ENCODE peak calls at places on chromosomes 16 and 17, in seven cellular contexts. V is vagina, Q is AG04450, X is cardiac muscle cell, T is GM20000, J is progenitor cell of endocrine pancreas, Z is GM12865. U is an unnamed sample.

GRCh38 chr16:88721815-88722755 is 15.8 kb downstream of the CTU2 start:
- DNase-seq in V (no peak), Q (no peak), X (no peak), T (no peak), J (no peak), Z (no peak), U (no peak)

GRCh38 chr17:7213895-7214299 is 5.7 kb downstream of the DLG4 start:
- DNase-seq in V (no peak), Q (no peak), X (peak), T (peak), J (peak), Z (peak), U (peak)

GRCh38 chr17:35171834-35172233 is 22.4 kb downstream of the SLC35G3 start:
- DNase-seq in V (no peak), Q (no peak), X (no peak), T (no peak), J (no peak), Z (no peak), U (no peak)

GRCh38 chr17:75152971-75153853 is 1.1 kb downstream of the JPT1 start:
- DNase-seq in V (no peak), Q (no peak), X (peak), T (peak), J (no peak), Z (peak), U (peak)

GRCh38 chr16:89026121-89026612 is 49.2 kb upstream of the CBFA2T3 start:
- DNase-seq in V (no peak), Q (no peak), X (no peak), T (peak), J (no peak), Z (peak), U (no peak)

GRCh38 chr17:47803751-47804150 is 17.8 kb downstream of the OSBPL7 start:
- DNase-seq in V (peak), Q (no peak), X (no peak), T (no peak), J (no peak), Z (no peak), U (no peak)

GRCh38 chr17:30450125-30451027 is 26.8 kb upstream of the GOSR1 start:
- DNase-seq in V (no peak), Q (no peak), X (peak), T (no peak), J (no peak), Z (no peak), U (no peak)

GRCh38 chr16:89115216-89115949 is 21.7 kb downstream of the ACSF3 start:
- DNase-seq in V (no peak), Q (no peak), X (peak), T (peak), J (no peak), Z (peak), U (peak)

GRCh38 chr16:66357523-66357928 is 9.0 kb upstream of the CDH5 start:
- DNase-seq in V (no peak), Q (peak), X (peak), T (peak), J (no peak), Z (peak), U (peak)

GRCh38 chr16:14569213-14569612 is 60.8 kb downstream of the PARN start:
- DNase-seq in V (no peak), Q (no peak), X (no peak), T (no peak), J (no peak), Z (no peak), U (no peak)

GRCh38 chr16:56199164-56199563 is 7.9 kb downstream of the GNAO1 start:
- DNase-seq in V (no peak), Q (no peak), X (no peak), T (peak), J (no peak), Z (peak), U (peak)

GRCh38 chr17:1164935-1165556 is 14.7 kb downstream of the ABR start:
- DNase-seq in V (no peak), Q (no peak), X (no peak), T (peak), J (no peak), Z (no peak), U (peak)

GRCh38 chr17:80662557-80662956 is 117.9 kb downstream of the RPTOR start:
- DNase-seq in V (no peak), Q (no peak), X (no peak), T (no peak), J (no peak), Z (no peak), U (no peak)

GRCh38 chr16:62280556-62280955 is 244.3 kb upstream of the CDH8 start:
- DNase-seq in V (no peak), Q (no peak), X (no peak), T (no peak), J (no peak), Z (no peak), U (no peak)

GRCh38 chr17:31393749-31394146 is 2.3 kb downstream of the RAB11FIP4 start:
- DNase-seq in V (peak), Q (no peak), X (no peak), T (no peak), J (no peak), Z (no peak), U (peak)

GRCh38 chr16:74309789-74310781 is 13.5 kb downstream of the PSMD7 start:
- DNase-seq in V (no peak), Q (peak), X (peak), T (peak), J (no peak), Z (peak), U (peak)

GRCh38 chr17:71625330-71625729 is 495.5 kb upstream of the SOX9 start:
- DNase-seq in V (no peak), Q (no peak), X (no peak), T (no peak), J (no peak), Z (no peak), U (no peak)

GRCh38 chr16:50301626-50302471 is 35.5 kb downstream of the ADCY7 start:
- DNase-seq in V (no peak), Q (no peak), X (peak), T (no peak), J (no peak), Z (no peak), U (no peak)

GRCh38 chr17:78719630-78720298 is 62.3 kb downstream of the CYTH1 start:
- DNase-seq in V (no peak), Q (no peak), X (no peak), T (no peak), J (no peak), Z (peak), U (no peak)

GRCh38 chr17:53626286-53626685 is 196.4 kb upstream of the KIF2B start:
- DNase-seq in V (no peak), Q (no peak), X (peak), T (no peak), J (no peak), Z (no peak), U (no peak)

GRCh38 chr17:35038434-35038833 is 25.1 kb downstream of the RFFL start:
- DNase-seq in V (no peak), Q (no peak), X (no peak), T (no peak), J (no peak), Z (no peak), U (no peak)

GRCh38 chr17:33142703-33143299 is 150.3 kb downstream of the ASIC2 start:
- DNase-seq in V (no peak), Q (no peak), X (peak), T (peak), J (peak), Z (peak), U (peak)

GRCh38 chr17:77378318-77379064 is 237.7 kb downstream of the SEC14L1 start:
- DNase-seq in V (no peak), Q (no peak), X (no peak), T (no peak), J (no peak), Z (no peak), U (no peak)

GRCh38 chr16:4032768-4033167 is 83.5 kb downstream of the ADCY9 start:
- DNase-seq in V (no peak), Q (no peak), X (peak), T (no peak), J (no peak), Z (no peak), U (peak)

GRCh38 chr16:679808-680624 is at the start of gene STUB1:
- DNase-seq in V (no peak), Q (peak), X (peak), T (peak), J (peak), Z (peak), U (peak)

GRCh38 chr16:69501956-69502457 is 63.8 kb upstream of the NFAT5 start:
- DNase-seq in V (no peak), Q (no peak), X (no peak), T (peak), J (no peak), Z (peak), U (peak)

GRCh38 chr17:2084766-2085647 is 30.1 kb downstream of the HIC1 start:
- DNase-seq in V (peak), Q (peak), X (peak), T (no peak), J (no peak), Z (no peak), U (no peak)

GRCh38 chr16:86462334-86463084 is 47.8 kb upstream of the FOXF1 start:
- DNase-seq in V (no peak), Q (peak), X (no peak), T (no peak), J (no peak), Z (no peak), U (no peak)

GRCh38 chr17:39244600-39245570 is 19.1 kb upstream of the STAC2 start:
- DNase-seq in V (no peak), Q (peak), X (peak), T (peak), J (peak), Z (peak), U (peak)

GRCh38 chr17:39244016-39244599 is 18.4 kb upstream of the STAC2 start:
- DNase-seq in V (no peak), Q (no peak), X (no peak), T (no peak), J (no peak), Z (peak), U (peak)

GRCh38 chr17:39240631-39241030 is 14.9 kb upstream of the STAC2 start:
- DNase-seq in V (no peak), Q (no peak), X (no peak), T (no peak), J (no peak), Z (no peak), U (no peak)

GRCh38 chr17:39243155-39243554 is 17.4 kb upstream of the STAC2 start:
- DNase-seq in V (no peak), Q (no peak), X (no peak), T (no peak), J (no peak), Z (no peak), U (no peak)

DNA sequence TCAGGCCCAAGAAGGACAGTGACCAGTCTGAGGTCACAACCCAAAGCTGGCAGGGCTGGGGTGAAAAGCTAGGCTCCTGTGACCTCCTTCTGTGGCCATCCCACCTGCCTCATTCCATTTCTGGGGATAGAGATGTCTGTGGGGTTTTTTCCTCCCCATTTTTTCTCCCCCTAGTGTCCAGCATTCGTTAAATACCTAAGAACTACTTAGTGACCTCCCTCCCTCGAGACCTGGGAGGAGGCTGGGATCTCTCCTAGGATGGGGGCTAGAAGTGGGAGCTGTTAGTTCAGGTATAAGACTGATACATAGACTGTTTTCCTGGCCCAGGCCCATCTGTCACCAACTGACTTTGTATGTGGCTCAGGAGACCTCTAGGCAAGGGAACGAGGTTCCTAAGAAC is 20.5 kb upstream of the STAC2 start:
- DNase-seq in V (no peak), Q (no peak), X (no peak), T (no peak), J (no peak), Z (no peak), U (no peak)
- TF ChIP-seq CTCF in V (no peak), Q (peak), X (peak), T (no peak), J (no peak), Z (no peak), U (no peak)

GRCh38 chr17:4583796-4584124 is 569 bp upstream of the SMTNL2 start:
- DNase-seq in V (no peak), Q (no peak), X (peak), T (no peak), J (no peak), Z (no peak), U (no peak)
- TF ChIP-seq CTCF in V (no peak), Q (peak), X (peak), T (no peak), J (peak), Z (no peak), U (no peak)

GRCh38 chr17:51491416-51491815 is 231.1 kb downstream of the UTP18 start:
- DNase-seq in V (no peak), Q (no peak), X (no peak), T (no peak), J (no peak), Z (no peak), U (no peak)

GRCh38 chr17:51487947-51488346 is 227.6 kb downstream of the UTP18 start:
- DNase-seq in V (no peak), Q (no peak), X (no peak), T (no peak), J (no peak), Z (peak), U (no peak)

GRCh38 chr17:51486091-51486490 is 225.7 kb downstream of the UTP18 start:
- DNase-seq in V (no peak), Q (no peak), X (no peak), T (no peak), J (no peak), Z (no peak), U (no peak)

GRCh38 chr17:51481370-51481769 is 221.0 kb downstream of the UTP18 start:
- DNase-seq in V (no peak), Q (no peak), X (no peak), T (no peak), J (no peak), Z (no peak), U (no peak)

DNA sequence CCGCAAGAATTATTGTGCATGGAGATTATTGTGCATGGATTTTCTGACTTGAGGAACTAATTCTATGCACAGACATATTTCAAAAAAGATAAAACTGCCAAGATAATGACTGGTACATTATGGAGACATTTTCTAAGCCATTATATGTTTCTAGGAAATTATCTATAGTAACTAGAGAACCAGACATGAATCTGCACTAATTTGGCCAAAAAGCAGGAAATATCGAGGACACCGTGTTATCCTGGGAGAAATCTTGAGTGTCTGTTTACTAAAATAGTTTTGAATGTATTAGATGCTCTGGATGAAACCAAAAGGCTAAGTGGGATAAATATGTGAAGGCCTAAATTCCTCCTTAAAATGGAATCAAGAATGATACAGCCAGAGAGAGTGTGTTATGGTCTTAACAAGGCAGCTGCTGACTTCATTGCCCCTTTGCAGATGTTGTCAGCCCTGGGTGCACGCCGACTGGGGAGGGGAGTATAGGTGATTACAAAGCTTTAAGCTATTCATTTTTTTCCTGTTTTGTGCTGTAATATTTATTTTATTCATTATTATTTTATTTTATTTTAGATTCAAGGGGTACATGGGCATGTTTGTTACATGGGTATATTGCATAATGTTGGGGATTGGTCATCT is 226.7 kb downstream of the UTP18 start:
- DNase-seq in V (no peak), Q (no peak), X (no peak), T (no peak), J (no peak), Z (no peak), U (no peak)
- TF ChIP-seq CTCF in V (no peak), Q (no peak), X (no peak), T (no peak), J (no peak), Z (no peak), U (no peak)

DNA sequence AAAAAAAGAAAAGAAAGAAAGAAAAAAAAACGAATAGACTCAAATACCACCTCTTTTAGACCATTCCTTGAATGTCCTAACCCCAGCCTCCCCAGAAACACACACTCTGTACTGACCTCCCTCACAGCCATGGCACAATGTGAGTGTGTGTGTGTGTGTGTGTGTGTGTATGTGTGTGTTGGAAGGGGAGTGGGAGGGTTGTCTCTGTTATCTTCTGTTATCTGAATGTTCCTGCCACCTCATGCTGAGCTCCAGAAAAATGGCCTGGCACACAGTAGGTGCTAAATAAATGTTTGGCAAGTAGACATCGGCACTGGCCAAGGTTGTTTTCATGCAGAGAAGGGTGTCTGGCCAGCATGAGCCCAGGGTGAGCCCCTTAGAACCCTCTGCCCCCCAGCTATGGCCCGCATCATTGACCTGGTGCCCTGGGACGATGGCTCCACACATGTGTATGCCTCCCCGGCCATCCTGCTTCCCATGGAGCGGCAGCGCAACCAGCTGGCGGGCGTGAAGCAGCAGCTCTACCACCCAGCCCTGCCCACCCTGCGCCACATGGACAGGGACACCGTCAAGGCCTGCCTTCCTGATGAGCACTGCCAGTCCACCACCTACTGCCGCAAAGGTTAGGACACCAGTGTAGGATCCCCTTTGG is 6.6 kb upstream of the CNGB1 start:
- DNase-seq in V (no peak), Q (no peak), X (no peak), T (no peak), J (no peak), Z (no peak), U (no peak)
- TF ChIP-seq CTCF in V (no peak), Q (no peak), X (no peak), T (no peak), J (no peak), Z (peak), U (no peak)

GRCh38 chr16:24800586-24800985 is 45.2 kb upstream of the SLC5A11 start:
- DNase-seq in V (no peak), Q (no peak), X (peak), T (no peak), J (no peak), Z (peak), U (no peak)
- TF ChIP-seq CTCF in V (no peak), Q (peak), X (peak), T (no peak), J (no peak), Z (peak), U (no peak)

GRCh38 chr16:48365030-48365600 is 20.1 kb downstream of the SIAH1 start:
- DNase-seq in V (no peak), Q (no peak), X (no peak), T (no peak), J (no peak), Z (no peak), U (no peak)

GRCh38 chr16:48369765-48370164 is 15.4 kb downstream of the SIAH1 start:
- DNase-seq in V (no peak), Q (no peak), X (no peak), T (no peak), J (no peak), Z (no peak), U (no peak)

GRCh38 chr16:48366165-48367093 is 18.8 kb downstream of the SIAH1 start:
- DNase-seq in V (no peak), Q (peak), X (peak), T (peak), J (no peak), Z (peak), U (peak)

GRCh38 chr16:48367443-48368049 is 17.7 kb downstream of the SIAH1 start:
- DNase-seq in V (no peak), Q (no peak), X (no peak), T (no peak), J (no peak), Z (no peak), U (no peak)

GRCh38 chr16:48365601-48366164 is 19.5 kb downstream of the SIAH1 start:
- DNase-seq in V (peak), Q (no peak), X (peak), T (peak), J (peak), Z (peak), U (peak)
- TF ChIP-seq CTCF in V (no peak), Q (peak), X (peak), T (no peak), J (peak), Z (no peak), U (no peak)

GRCh38 chr17:61310611-61311010 is 89.0 kb upstream of the TBX2 start:
- DNase-seq in V (no peak), Q (no peak), X (no peak), T (no peak), J (no peak), Z (no peak), U (no peak)

GRCh38 chr17:61306003-61306402 is 93.6 kb upstream of the TBX2 start:
- DNase-seq in V (no peak), Q (no peak), X (no peak), T (no peak), J (no peak), Z (no peak), U (no peak)

GRCh38 chr17:61309857-61310256 is 89.8 kb upstream of the TBX2 start:
- DNase-seq in V (no peak), Q (peak), X (peak), T (no peak), J (no peak), Z (no peak), U (no peak)

GRCh38 chr17:61309362-61309761 is 90.3 kb upstream of the TBX2 start:
- DNase-seq in V (no peak), Q (no peak), X (no peak), T (no peak), J (no peak), Z (no peak), U (no peak)

DNA sequence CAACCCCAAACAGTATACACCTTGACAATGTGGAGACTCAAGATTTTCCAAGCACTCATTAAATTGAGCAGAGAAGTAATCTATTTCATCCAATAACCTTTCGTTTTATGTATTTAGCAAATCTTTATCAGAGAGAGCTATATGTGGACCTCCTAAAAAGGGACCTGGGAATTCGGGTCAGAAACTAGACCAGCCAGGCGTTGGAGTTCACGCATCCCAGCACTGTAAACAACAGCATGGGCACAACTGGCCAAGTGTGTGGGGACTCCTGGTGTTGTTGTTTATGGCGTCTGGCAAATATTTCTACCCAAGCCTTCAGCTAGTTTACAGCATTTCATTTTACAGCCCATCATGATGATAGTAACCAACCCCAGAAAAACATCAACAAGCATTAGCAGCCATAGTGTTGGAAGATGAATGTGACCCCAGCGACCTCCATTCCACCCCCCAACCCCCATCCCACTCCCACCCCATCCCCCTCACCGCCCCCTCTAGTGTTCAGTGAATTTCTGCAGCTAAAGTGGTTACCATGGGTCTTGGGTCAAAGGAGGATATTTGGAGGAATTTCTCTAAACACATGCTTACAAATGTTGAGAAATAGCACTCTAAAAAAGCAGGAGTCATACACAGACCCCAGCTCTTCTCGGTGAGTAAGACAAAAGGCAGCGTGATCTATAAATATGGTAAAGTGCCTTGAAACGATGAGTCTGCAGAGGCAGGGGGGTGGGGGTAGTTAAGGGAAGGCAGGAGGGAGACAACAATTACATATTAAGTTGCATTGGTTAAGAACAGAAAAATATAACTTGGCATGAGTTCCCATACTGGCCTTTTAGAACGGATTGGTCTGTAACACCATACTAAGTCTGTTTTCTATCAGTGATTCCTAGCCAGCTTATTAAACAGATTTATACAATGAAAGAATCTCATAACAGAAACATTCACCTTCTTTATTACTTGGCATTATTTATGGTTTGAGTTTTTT is 91.4 kb upstream of the TBX2 start:
- DNase-seq in V (no peak), Q (peak), X (peak), T (no peak), J (no peak), Z (no peak), U (no peak)
- TF ChIP-seq CTCF in V (no peak), Q (peak), X (no peak), T (no peak), J (no peak), Z (no peak), U (no peak)

U was measured in GM13977.